ENCODE peak calls at places on chromosomes 16 and 17, in eight cellular contexts. G, Z, B, Y, K, O, W and I are unnamed samples.

GRCh38 chr17:66580601-66581385 is 254.1 kb upstream of the CACNG5 start:
- DNase-seq in G (no peak), K (peak; percentile 37), O (no peak), Y (no peak), B (no peak), W (no peak), Z (no peak), I (no peak)

GRCh38 chr16:89319883-89320716 is 102.6 kb downstream of the ZNF778 start:
- DNase-seq in B (peak; percentile 81), Y (no peak), G (peak; percentile 94), K (no peak), Z (peak; percentile 55), O (no peak), W (no peak), I (peak; percentile 85)

GRCh38 chr16:85304337-85304736 is 192.1 kb upstream of the CIBAR2 start:
- DNase-seq in B (no peak), W (no peak), Z (no peak), K (no peak), Y (no peak), O (no peak), G (no peak), I (no peak)

GRCh38 chr16:25109643-25110042 is 1.9 kb upstream of the LCMT1 start:
- DNase-seq in O (no peak), G (peak; percentile 72), B (peak; percentile 98), Y (no peak), W (no peak), K (peak; percentile 48), Z (peak; percentile 29), I (peak; percentile 78)

GRCh38 chr16:3472878-3473595 is 22.3 kb downstream of the C16orf90 start:
- DNase-seq in G (no peak), W (no peak), Y (no peak), O (no peak), K (no peak), Z (no peak), B (no peak), I (no peak)

GRCh38 chr17:72404872-72405271 is 284.1 kb downstream of the SOX9 start:
- DNase-seq in Z (peak; percentile 76), G (no peak), B (no peak), O (no peak), W (no peak), K (no peak), Y (no peak), I (peak; percentile 64)

GRCh38 chr17:35433075-35433894 is 985 bp upstream of the SLFN12 start:
- DNase-seq in K (peak; percentile 87), G (peak; percentile 77), B (peak; percentile 99), W (peak; percentile 91), Y (peak; percentile 20), O (peak; percentile 30), Z (peak; percentile 93), I (peak; percentile 93)

GRCh38 chr16:24850289-24850931 is 4.6 kb downstream of the SLC5A11 start:
- DNase-seq in O (no peak), W (peak; percentile 82), K (no peak), Y (no peak), Z (no peak), G (no peak), B (peak; percentile 47), I (no peak)

GRCh38 chr16:7332611-7333010 is at the start of gene RBFOX1:
- DNase-seq in Y (no peak), W (no peak), G (no peak), B (no peak), O (no peak), K (no peak), Z (no peak), I (no peak)